ENCODE peak calls at places on chromosomes 1 and 21, in eight cellular contexts. M is left ventricle myocardium inferior; E is CD8-positive, alpha-beta T cell; W is tibial artery; J is astrocyte of the spinal cord; Z is fibroblast of pulmonary artery; T is hepatocyte; A is IMR-90. H is an unnamed sample.

GRCh38 chr1:237478842-237479241 is 411.9 kb downstream of the ZP4 start:
- DNase-seq in M (no peak), E (no peak), W (no peak), J (no peak), Z (no peak), T (no peak), A (no peak), H (no peak)

GRCh38 chr21:45632897-45633260 is 10.6 kb upstream of the PCBP3 start:
- DNase-seq in M (no peak), E (no peak), W (no peak), J (no peak), Z (no peak), T (no peak), A (no peak), H (no peak)

GRCh38 chr1:200330770-200331428 is 78.9 kb downstream of the ZNF281 start:
- DNase-seq in M (no peak), E (no peak), W (no peak), J (no peak), Z (no peak), T (no peak), A (no peak), H (no peak)

GRCh38 chr1:117646956-117647355 is 41.1 kb downstream of the TENT5C start:
- DNase-seq in M (no peak), E (no peak), W (no peak), J (no peak), Z (no peak), T (no peak), A (no peak), H (no peak)

GRCh38 chr1:153288634-153289275 is 24.0 kb downstream of the PGLYRP3 start:
- DNase-seq in M (no peak), E (no peak), W (no peak), J (no peak), Z (no peak), T (no peak), A (no peak), H (no peak)

GRCh38 chr1:57112148-57112547 is 146.3 kb upstream of the C8B start:
- DNase-seq in M (no peak), E (no peak), W (no peak), J (peak; percentile 46), Z (no peak), T (no peak), A (peak; percentile 38), H (no peak)

GRCh38 chr1:110593905-110594304 is 12.3 kb downstream of the KCNA2 start:
- DNase-seq in M (no peak), E (no peak), W (no peak), J (no peak), Z (no peak), T (no peak), A (no peak), H (no peak)

GRCh38 chr1:3451994-3452865 is 2.2 kb upstream of the ARHGEF16 start:
- DNase-seq in M (no peak), E (no peak), W (no peak), J (no peak), Z (no peak), T (no peak), A (no peak), H (no peak)

GRCh38 chr1:84892657-84893618 is at the start of gene LPAR3:
- DNase-seq in M (peak; percentile 36), E (peak; percentile 39), W (no peak), J (no peak), Z (peak; percentile 25), T (peak; percentile 44), A (no peak), H (peak; percentile 24)

GRCh38 chr1:237270338-237270737 is 228.4 kb downstream of the RYR2 start:
- DNase-seq in M (no peak), E (no peak), W (no peak), J (no peak), Z (no peak), T (no peak), A (no peak), H (no peak)

GRCh38 chr1:14782741-14783591 is 184.5 kb downstream of the KAZN start:
- DNase-seq in M (no peak), E (no peak), W (no peak), J (no peak), Z (no peak), T (no peak), A (no peak), H (peak; percentile 51)

GRCh38 chr1:117368116-117369108 is 1.2 kb downstream of the MAN1A2 start:
- DNase-seq in M (no peak), E (peak; percentile 16), W (no peak), J (no peak), Z (no peak), T (peak; percentile 12), A (peak; percentile 11), H (no peak)

GRCh38 chr1:241411056-241411775 is 54.2 kb upstream of the RGS7 start:
- DNase-seq in M (no peak), E (no peak), W (no peak), J (peak; percentile 5), Z (no peak), T (no peak), A (peak; percentile 52), H (no peak)

GRCh38 chr1:230122361-230123279 is 55.6 kb downstream of the GALNT2 start:
- DNase-seq in M (no peak), E (no peak), W (no peak), J (no peak), Z (no peak), T (no peak), A (no peak), H (no peak)

GRCh38 chr1:202631076-202631923 is 79.0 kb downstream of the SYT2 start:
- DNase-seq in M (no peak), E (no peak), W (no peak), J (no peak), Z (no peak), T (no peak), A (no peak), H (no peak)

GRCh38 chr21:35259452-35259851 is 210.3 kb upstream of the RUNX1 start:
- DNase-seq in M (no peak), E (no peak), W (no peak), J (no peak), Z (no peak), T (peak; percentile 23), A (no peak), H (no peak)

GRCh38 chr1:174953657-174954435 is 45.9 kb upstream of the CACYBP start:
- DNase-seq in M (no peak), E (no peak), W (no peak), J (no peak), Z (no peak), T (peak; percentile 50), A (no peak), H (peak; percentile 62)

GRCh38 chr1:1238702-1239178 is 6.7 kb downstream of the B3GALT6 start:
- DNase-seq in M (no peak), E (no peak), W (no peak), J (no peak), Z (no peak), T (no peak), A (no peak), H (no peak)

GRCh38 chr1:233587958-233588799 is 25.7 kb upstream of the KCNK1 start:
- DNase-seq in M (no peak), E (no peak), W (no peak), J (no peak), Z (no peak), T (no peak), A (no peak), H (no peak)

GRCh38 chr1:53583021-53583902 is 124.1 kb downstream of the DMRTB1 start:
- DNase-seq in M (no peak), E (no peak), W (peak; percentile 50), J (no peak), Z (peak; percentile 47), T (peak; percentile 64), A (peak; percentile 57), H (no peak)

GRCh38 chr1:209585672-209586071 is 2.2 kb downstream of the CAMK1G start:
- DNase-seq in M (peak; percentile 55), E (no peak), W (no peak), J (peak; percentile 16), Z (peak; percentile 47), T (peak; percentile 83), A (no peak), H (peak; percentile 37)

DNA sequence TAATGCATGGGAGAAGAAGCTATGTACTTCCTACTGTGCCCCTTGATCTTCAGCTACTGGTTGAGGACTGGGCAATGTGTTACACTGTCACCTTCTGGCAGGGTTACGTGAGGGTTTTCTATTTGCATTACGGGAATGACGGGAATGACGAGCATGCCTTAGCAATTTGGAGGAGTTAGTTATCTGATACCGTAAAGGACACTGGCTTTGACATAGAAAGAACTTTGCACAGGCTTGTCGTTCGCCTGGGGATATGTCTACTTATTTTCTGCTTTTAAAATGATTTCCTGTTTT is 19.8 kb upstream of the ACBD6 start:
- DNase-seq in M (no peak), E (no peak), W (no peak), J (no peak), Z (no peak), T (peak; percentile 32), A (no peak), H (no peak)
- TF ChIP-seq CTCF in M (no peak), E (no peak), W (no peak), J (no peak), Z (no peak), T (no peak), A (no peak), H (no peak)

GRCh38 chr1:7379445-7379971 is 391.6 kb upstream of the VAMP3 start:
- DNase-seq in M (peak; percentile 1), E (no peak), W (peak; percentile 21), J (peak; percentile 85), Z (peak; percentile 80), T (peak; percentile 32), A (peak; percentile 83), H (peak; percentile 66)
- H3K4me3 ChIP-seq in M (no peak overlapping the region), E (no peak overlapping the region), W (no peak overlapping the region), J (no peak overlapping the region), Z (peak overlapping the region; percentile 24), T (no peak overlapping the region), A (no peak overlapping the region), H (peak overlapping the region; percentile 32)

DNA sequence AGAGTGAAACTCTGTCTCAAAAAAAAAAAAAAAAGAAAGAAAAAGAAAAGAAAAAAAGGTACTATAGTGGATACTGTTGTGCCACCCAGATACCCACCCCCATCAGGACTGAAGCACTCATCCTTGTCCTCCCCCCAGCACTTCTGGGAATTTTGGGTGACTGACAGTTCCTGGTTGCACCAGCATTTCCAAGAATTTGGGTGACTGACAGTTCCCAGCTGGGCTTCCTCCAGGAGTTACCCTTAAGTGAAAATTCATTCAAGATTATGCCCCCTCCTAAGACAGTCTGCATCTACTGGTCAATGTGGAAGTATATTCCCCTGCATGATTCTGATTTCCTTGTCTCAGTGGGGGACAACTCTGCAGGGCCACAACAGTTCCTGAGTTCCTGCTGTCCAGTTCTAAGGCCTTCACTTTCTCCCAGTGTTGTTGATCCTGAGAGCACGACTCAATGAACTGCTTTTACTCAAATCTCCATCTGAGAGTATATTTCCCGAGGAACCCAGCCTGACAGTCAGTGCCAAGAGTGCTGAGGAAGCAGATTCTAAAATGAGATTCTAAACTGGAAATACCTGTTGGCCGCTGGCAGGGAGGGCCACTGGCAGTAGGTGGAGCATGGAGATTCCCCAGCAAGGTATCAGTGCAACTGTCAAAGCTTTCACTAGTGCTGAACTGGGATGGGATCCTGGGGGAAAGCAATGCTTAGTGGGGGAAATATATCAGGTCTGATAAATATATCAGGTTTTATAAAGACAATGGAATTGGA is 18.5 kb downstream of the RIIAD1 start:
- DNase-seq in M (no peak), E (no peak), W (no peak), J (no peak), Z (no peak), T (peak; percentile 56), A (no peak), H (no peak)
- TF ChIP-seq CTCF in M (no peak), E (no peak), W (no peak), J (no peak), Z (no peak), T (no peak), A (no peak), H (no peak)

GRCh38 chr21:26844258-26845065 is 747 bp downstream of the ADAMTS1 start:
- DNase-seq in M (peak; percentile 68), E (no peak), W (peak; percentile 78), J (peak; percentile 63), Z (peak; percentile 53), T (peak; percentile 71), A (peak; percentile 22), H (peak; percentile 65)
- H3K4me3 ChIP-seq in M (peak overlapping the region; percentile 94), E (peak overlapping the region; percentile 25), W (peak overlapping the region; percentile 82), J (peak overlapping the region; percentile 75), Z (peak overlapping the region; percentile 84), T (peak overlapping the region; percentile 89), A (peak overlapping the region; percentile 97), H (peak overlapping the region; percentile 72)

H was measured in choroid plexus epithelial cell.